ENCODE peak calls at places on chromosome 14, in six cellular contexts. P is KG1, I is nucleus accumbens, V is activated gamma-delta T cell treated with Interleukin-2 at 50 U/mL for 16 hours, W is breast epithelium, K is psoas muscle. F is an unnamed sample.

GRCh38 chr14:99730876-99731351 is 46.8 kb downstream of the CYP46A1 start:
- DNase-seq in K (peak), W (peak), I (no peak), P (no peak), V (no peak), F (no peak)

GRCh38 chr14:101119830-101120571 is 216.5 kb upstream of the RTL1 start:
- DNase-seq in P (no peak), V (no peak), K (peak), I (no peak), W (no peak), F (no peak)

GRCh38 chr14:64060648-64061096 is 207.9 kb downstream of the SYNE2 start:
- DNase-seq in K (no peak), I (no peak), W (no peak), V (no peak), P (no peak), F (no peak)

GRCh38 chr14:63662776-63663175 is 21.1 kb upstream of the WDR89 start:
- DNase-seq in W (no peak), I (no peak), P (no peak), V (no peak), K (no peak), F (no peak)

GRCh38 chr14:105465209-105466031 is 9.2 kb upstream of the CRIP2 start:
- DNase-seq in V (no peak), K (no peak), W (no peak), I (no peak), P (no peak), F (no peak)

GRCh38 chr14:39841088-39841487 is 408.9 kb upstream of the FBXO33 start:
- DNase-seq in K (no peak), V (no peak), I (no peak), W (no peak), P (no peak), F (no peak)

GRCh38 chr14:73685328-73685727 is 28.9 kb downstream of the PNMA1 start:
- DNase-seq in W (no peak), I (no peak), P (no peak), K (no peak), V (no peak), F (no peak)

GRCh38 chr14:104202259-104203070 is 64.1 kb downstream of the KIF26A start:
- DNase-seq in I (no peak), V (no peak), P (no peak), W (peak), K (no peak), F (no peak)